ENCODE peak calls at places on chromosomes 6 and 20, in four cellular contexts. J is activated B cell treated with CpG ODN at 0.5 μM for 24 hours, Z is endothelial cell, T is Peyer's patch. G is an unnamed sample.

GRCh38 chr20:58173930-58174707 is 54.3 kb downstream of the ANKRD60 start:
- DNase-seq in T (no peak), J (no peak), Z (no peak), G (no peak)

GRCh38 chr20:1537731-1538058 is 19.8 kb downstream of the SIRPD start:
- DNase-seq in Z (no peak), J (no peak), T (peak), G (no peak)

GRCh38 chr20:51966296-51966971 is 164.1 kb upstream of the SALL4 start:
- DNase-seq in T (peak), J (no peak), Z (peak), G (no peak)

GRCh38 chr20:31494131-31494530 is 19.0 kb downstream of the REM1 start:
- DNase-seq in J (no peak), T (no peak), Z (peak), G (no peak)

GRCh38 chr20:8616792-8617191 is 452.1 kb upstream of the PLCB4 start:
- DNase-seq in Z (no peak), T (no peak), J (no peak), G (no peak)

GRCh38 chr20:53677447-53678314 is 84.0 kb upstream of the ZNF217 start:
- DNase-seq in J (no peak), T (no peak), Z (peak), G (no peak)

GRCh38 chr6:16656451-16656850 is 104.8 kb downstream of the ATXN1 start:
- DNase-seq in J (no peak), Z (no peak), T (no peak), G (no peak)

GRCh38 chr6:109449789-109450673 is 5.5 kb downstream of the MICAL1 start:
- DNase-seq in Z (no peak), T (peak), J (no peak), G (no peak)

GRCh38 chr6:163489584-163489983 is 75.1 kb downstream of the QKI start:
- DNase-seq in Z (no peak), T (no peak), J (no peak), G (no peak)

GRCh38 chr6:12160350-12160749 is 129.8 kb upstream of the EDN1 start:
- DNase-seq in T (no peak), Z (no peak), J (no peak), G (no peak)

GRCh38 chr20:51423810-51424209 is 118.7 kb downstream of the NFATC2 start:
- DNase-seq in T (no peak), Z (no peak), J (no peak), G (no peak)

GRCh38 chr20:52041966-52042365 is 149.6 kb downstream of the ZFP64 start:
- DNase-seq in Z (no peak), T (no peak), J (no peak), G (no peak)

GRCh38 chr6:116596815-116597214 is 19.5 kb upstream of the RSPH4A start:
- DNase-seq in Z (peak), J (no peak), T (no peak), G (no peak)

GRCh38 chr6:79170431-79170830 is 64.1 kb downstream of the HMGN3 start:
- DNase-seq in J (no peak), T (no peak), Z (no peak), G (no peak)

GRCh38 chr6:134870677-134871498 is 79.0 kb downstream of the ALDH8A1 start:
- DNase-seq in T (no peak), J (no peak), Z (no peak), G (no peak)

GRCh38 chr6:52284131-52284459 is 447 bp downstream of the MCM3 start:
- DNase-seq in J (no peak), Z (peak), T (no peak), G (no peak)

GRCh38 chr20:4465855-4466545 is 255.7 kb upstream of the PRND start:
- DNase-seq in J (no peak), Z (no peak), T (no peak), G (no peak)

GRCh38 chr6:106448000-106448426 is 87.5 kb downstream of the CRYBG1 start:
- DNase-seq in J (peak), Z (no peak), T (peak), G (no peak)

GRCh38 chr20:4320284-4320683 is 304.9 kb upstream of the RNF24 start:
- DNase-seq in T (no peak), Z (no peak), J (no peak), G (no peak)

GRCh38 chr6:39934060-39934757 is at the start of gene MOCS1:
- DNase-seq in T (peak), Z (peak), J (no peak), G (no peak)

GRCh38 chr6:124535746-124536145 is 426.5 kb upstream of the RNF217 start:
- DNase-seq in J (no peak), Z (no peak), T (no peak), G (no peak)

GRCh38 chr6:11491596-11491995 is 46.0 kb upstream of the TMEM170B start:
- DNase-seq in T (no peak), Z (no peak), J (no peak), G (no peak)

GRCh38 chr6:7332090-7332745 is 19.2 kb upstream of the SSR1 start:
- DNase-seq in T (no peak), J (no peak), Z (no peak), G (no peak)

GRCh38 chr6:26607434-26608230 is 10.9 kb downstream of the ABT1 start:
- DNase-seq in T (peak), Z (peak), J (no peak), G (no peak)

GRCh38 chr6:19478273-19478672 is 358.9 kb upstream of the ID4 start:
- DNase-seq in Z (no peak), T (no peak), J (no peak), G (no peak)

GRCh38 chr20:45456632-45457031 is 12.9 kb upstream of the WFDC2 start:
- DNase-seq in T (no peak), J (no peak), Z (peak), G (no peak)

GRCh38 chr6:10968776-10969175 is 75.3 kb downstream of the ELOVL2 start:
- DNase-seq in Z (no peak), J (no peak), T (no peak), G (no peak)

GRCh38 chr6:166520905-166521834 is 65.3 kb downstream of the RAMACL start:
- DNase-seq in J (no peak), Z (no peak), T (no peak), G (no peak)

GRCh38 chr20:33732166-33732970 is 572 bp downstream of the ZNF341 start:
- DNase-seq in Z (no peak), T (peak), J (peak), G (no peak)
- TF ChIP-seq CTCF in Z (no peak), T (no peak), J (no peak), G (no peak)

GRCh38 chr20:61480158-61480825 is 228.2 kb downstream of the CDH4 start:
- DNase-seq in T (no peak), Z (no peak), J (no peak), G (no peak)
- TF ChIP-seq CTCF in T (no peak), Z (no peak), J (no peak), G (no peak)

DNA sequence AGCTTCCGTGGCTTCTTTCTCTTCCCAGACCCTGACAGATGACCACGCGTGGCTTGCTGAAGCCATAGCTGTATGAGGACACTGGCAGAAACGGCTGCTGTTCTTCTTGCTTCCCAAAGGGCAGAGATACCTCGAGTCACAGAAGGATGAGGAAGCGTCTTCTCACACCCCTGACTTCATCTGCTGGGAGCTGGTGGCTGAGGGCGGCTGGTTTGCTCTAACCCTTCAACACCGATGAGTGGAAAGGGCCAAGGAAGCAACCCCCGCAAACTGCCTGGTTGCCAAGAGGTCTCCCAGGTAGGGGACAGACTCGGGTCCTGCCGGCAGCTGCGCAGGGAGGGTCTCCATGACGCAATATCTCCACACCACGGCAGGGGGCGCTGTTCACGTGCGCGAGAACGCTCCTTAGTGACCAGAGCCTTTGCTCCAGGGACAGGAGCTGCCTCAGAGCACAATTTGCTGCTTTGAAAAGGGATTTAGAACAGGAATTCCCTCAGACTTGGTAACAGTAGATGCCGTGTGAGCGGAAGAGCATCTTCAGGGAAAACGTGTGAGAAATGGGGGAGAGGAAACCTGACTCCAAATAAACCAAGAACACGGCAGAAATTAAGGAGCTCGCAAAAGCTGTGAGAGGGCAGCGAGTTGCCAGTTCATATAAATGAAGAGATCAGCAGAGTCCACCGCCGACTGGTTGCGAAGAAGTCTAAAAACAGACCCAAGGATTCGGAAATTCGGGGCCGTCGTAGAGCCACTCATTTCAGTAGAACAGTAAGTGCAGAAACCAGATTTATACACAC is 80.2 kb downstream of the ERMARD start:
- DNase-seq in J (peak), T (peak), Z (peak), G (peak)
- TF ChIP-seq CTCF in J (no peak), T (peak), Z (peak), G (peak)

GRCh38 chr20:59412896-59413295 is 112.5 kb downstream of the EDN3 start:
- DNase-seq in T (no peak), Z (no peak), J (no peak), G (no peak)
- TF ChIP-seq CTCF in T (no peak), Z (no peak), J (no peak), G (peak)

DNA sequence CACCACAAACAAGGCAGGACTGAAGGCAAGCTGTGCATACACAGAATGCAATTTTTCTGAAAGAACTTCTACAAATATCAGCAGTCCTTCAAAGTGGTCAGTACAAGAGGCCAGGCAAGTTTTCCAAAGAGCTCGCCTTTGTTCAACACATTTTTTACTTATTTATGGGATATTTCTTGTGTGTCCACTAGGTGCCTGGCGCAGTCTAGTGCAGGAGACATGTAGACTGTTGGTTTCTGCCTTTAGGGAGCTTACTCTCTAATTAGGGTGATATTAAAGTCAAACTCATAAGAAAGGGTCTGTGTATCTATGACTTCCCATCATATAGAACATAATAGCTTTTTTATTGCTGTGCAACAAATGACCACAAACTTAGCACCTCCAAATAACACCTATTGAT is 21.2 kb upstream of the VEGFA start:
- DNase-seq in J (no peak), T (no peak), Z (no peak), G (no peak)
- TF ChIP-seq CTCF in J (no peak), T (no peak), Z (no peak), G (no peak)

DNA sequence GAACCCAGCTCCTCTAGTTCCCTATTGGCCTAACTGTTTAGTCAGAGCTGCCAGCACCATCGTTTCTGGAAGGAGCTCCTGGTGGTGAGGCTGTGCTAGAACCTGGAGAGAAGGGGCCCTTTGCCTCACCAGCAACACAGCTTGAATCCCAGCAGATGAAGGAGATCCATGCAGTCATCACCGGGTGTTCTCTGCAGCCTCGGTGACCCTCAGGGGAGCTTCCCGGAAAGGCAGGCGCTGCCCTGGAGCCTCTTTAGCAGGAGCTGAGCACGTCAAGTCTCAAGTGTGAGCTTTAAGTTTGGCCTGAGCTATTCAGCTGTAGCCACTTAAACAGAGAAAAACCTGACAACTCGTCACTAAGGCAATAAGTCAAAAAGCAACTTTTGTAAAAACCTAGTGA is 181.2 kb upstream of the FOXQ1 start:
- DNase-seq in T (no peak), J (no peak), Z (no peak), G (no peak)
- TF ChIP-seq CTCF in T (no peak), J (no peak), Z (no peak), G (no peak)

GRCh38 chr6:48476257-48476656 is 365.3 kb upstream of the PTCHD4 start:
- DNase-seq in J (no peak), Z (peak), T (no peak), G (no peak)
- TF ChIP-seq CTCF in J (no peak), Z (no peak), T (no peak), G (no peak)

GRCh38 chr20:50191566-50192363 is 1.1 kb downstream of the CEBPB start:
- DNase-seq in J (peak), Z (peak), T (peak), G (peak)
- TF ChIP-seq CTCF in J (no peak), Z (peak), T (peak), G (peak)

DNA sequence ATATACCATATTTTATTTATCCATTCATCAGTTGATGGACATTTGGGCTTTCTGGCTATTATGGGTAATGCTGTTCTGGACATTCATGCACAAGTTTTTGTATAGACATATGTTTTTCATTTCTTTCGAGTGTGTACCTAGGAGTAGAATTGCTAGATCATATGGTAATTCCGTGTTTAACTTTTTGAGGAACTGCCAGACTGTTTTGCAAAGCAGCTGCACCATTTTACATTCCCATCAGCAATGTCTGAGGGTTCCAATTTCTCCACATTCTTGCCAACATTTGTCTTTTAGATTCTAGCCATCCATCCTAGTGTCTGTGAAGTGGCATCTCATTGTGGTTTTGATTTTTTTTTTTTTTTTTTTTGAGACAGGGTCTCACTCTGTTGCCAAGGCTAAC is 20.8 kb downstream of the SRC start:
- DNase-seq in T (no peak), J (no peak), Z (no peak), G (no peak)
- TF ChIP-seq CTCF in T (no peak), J (no peak), Z (no peak), G (no peak)

G was measured in type B pancreatic cell.